ENCODE peak calls at places on chromosomes 6 and 20, in six cellular contexts. F is GM12865, N is OCI-LY7, A is tibial nerve, I is HepG2, J is lower leg skin. W is an unnamed sample.

GRCh38 chr20:64000906-64001305 is 20.0 kb downstream of the PRPF6 start:
- DNase-seq in F (no peak), N (no peak), A (no peak), I (no peak), J (no peak), W (no peak)

GRCh38 chr20:53839423-53840176 is 230.8 kb downstream of the BCAS1 start:
- DNase-seq in F (peak; percentile 95), N (peak; percentile 94), A (no peak), I (no peak), J (no peak), W (peak; percentile 27)

GRCh38 chr6:38715016-38715809 is at the start of gene DNAH8:
- DNase-seq in F (no peak), N (no peak), A (no peak), I (no peak), J (no peak), W (no peak)

GRCh38 chr20:19937651-19938420 is 79.3 kb upstream of the NAA20 start:
- DNase-seq in F (peak; percentile 82), N (no peak), A (no peak), I (no peak), J (no peak), W (no peak)

GRCh38 chr6:108914235-108915022 is 66.2 kb downstream of the ARMC2 start:
- DNase-seq in F (peak; percentile 37), N (peak; percentile 64), A (no peak), I (peak; percentile 52), J (no peak), W (no peak)

GRCh38 chr6:131688286-131688685 is 12.9 kb downstream of the OR2A4 start:
- DNase-seq in F (peak; percentile 57), N (no peak), A (no peak), I (no peak), J (no peak), W (no peak)

GRCh38 chr6:150685860-150686259 is 86.2 kb downstream of the PLEKHG1 start:
- DNase-seq in F (peak; percentile 65), N (peak; percentile 80), A (no peak), I (peak; percentile 23), J (no peak), W (no peak)

GRCh38 chr6:148747145-148747492 is 289 bp downstream of the UST start:
- DNase-seq in F (no peak), N (no peak), A (peak; percentile 44), I (no peak), J (no peak), W (peak; percentile 83)

GRCh38 chr6:70370496-70370895 is 42.8 kb upstream of the FAM135A start:
- DNase-seq in F (no peak), N (no peak), A (no peak), I (no peak), J (no peak), W (no peak)

GRCh38 chr6:29729774-29730328 is 6.6 kb downstream of the HLA-F start:
- DNase-seq in F (no peak), N (no peak), A (no peak), I (no peak), J (peak; percentile 6), W (no peak)

GRCh38 chr6:149440735-149441662 is 40.9 kb downstream of the SUMO4 start:
- DNase-seq in F (no peak), N (no peak), A (no peak), I (peak; percentile 40), J (no peak), W (no peak)

GRCh38 chr6:35945650-35946025 is 24.7 kb upstream of the SRPK1 start:
- DNase-seq in F (no peak), N (no peak), A (no peak), I (no peak), J (no peak), W (no peak)

GRCh38 chr6:141110486-141110885 is 1022.2 kb upstream of the GJE1 start:
- DNase-seq in F (no peak), N (no peak), A (no peak), I (no peak), J (no peak), W (no peak)

GRCh38 chr20:57400821-57401564 is 9.8 kb downstream of the RBM38 start:
- DNase-seq in F (peak; percentile 58), N (peak; percentile 82), A (no peak), I (no peak), J (no peak), W (no peak)

GRCh38 chr20:50285376-50286173 is 94.9 kb downstream of the CEBPB start:
- DNase-seq in F (peak; percentile 80), N (peak; percentile 44), A (peak; percentile 63), I (no peak), J (no peak), W (no peak)

GRCh38 chr6:70130865-70131264 is 172.0 kb downstream of the COL9A1 start:
- DNase-seq in F (no peak), N (no peak), A (no peak), I (no peak), J (no peak), W (no peak)

GRCh38 chr6:124822118-124822746 is 140.0 kb upstream of the RNF217 start:
- DNase-seq in F (no peak), N (no peak), A (no peak), I (no peak), J (no peak), W (no peak)

GRCh38 chr6:5997420-5998093 is 9.2 kb downstream of the NRN1 start:
- DNase-seq in F (peak; percentile 23), N (peak; percentile 20), A (no peak), I (no peak), J (no peak), W (no peak)

GRCh38 chr6:45411959-45412358 is 34.2 kb upstream of the SUPT3H start:
- DNase-seq in F (no peak), N (no peak), A (no peak), I (no peak), J (no peak), W (no peak)

DNA sequence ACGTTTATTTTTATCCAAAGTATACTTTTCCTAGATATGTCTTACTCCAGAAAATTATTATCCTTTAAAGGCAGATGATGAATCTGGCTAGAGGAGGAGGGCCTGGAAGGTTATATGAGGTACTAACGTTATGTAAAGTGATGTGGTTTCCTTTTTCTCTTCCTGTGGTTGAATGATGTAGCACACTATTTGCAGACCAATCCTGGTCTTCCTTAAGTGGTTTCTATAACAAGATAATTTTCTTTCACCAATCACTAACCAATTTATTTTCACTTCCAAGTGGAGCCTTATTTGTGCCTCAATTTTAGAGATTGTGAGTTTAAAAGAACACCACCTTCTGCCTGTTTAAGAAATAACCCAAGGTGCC is 154.6 kb upstream of the SOX4 start:
- DNase-seq in F (peak; percentile 53), N (no peak), A (no peak), I (no peak), J (no peak), W (no peak)
- H3K4me3 ChIP-seq in F (peak overlapping the region; percentile 5), N (no peak overlapping the region), A (no peak overlapping the region), I (no peak overlapping the region), J (no peak overlapping the region), W (no peak overlapping the region)

DNA sequence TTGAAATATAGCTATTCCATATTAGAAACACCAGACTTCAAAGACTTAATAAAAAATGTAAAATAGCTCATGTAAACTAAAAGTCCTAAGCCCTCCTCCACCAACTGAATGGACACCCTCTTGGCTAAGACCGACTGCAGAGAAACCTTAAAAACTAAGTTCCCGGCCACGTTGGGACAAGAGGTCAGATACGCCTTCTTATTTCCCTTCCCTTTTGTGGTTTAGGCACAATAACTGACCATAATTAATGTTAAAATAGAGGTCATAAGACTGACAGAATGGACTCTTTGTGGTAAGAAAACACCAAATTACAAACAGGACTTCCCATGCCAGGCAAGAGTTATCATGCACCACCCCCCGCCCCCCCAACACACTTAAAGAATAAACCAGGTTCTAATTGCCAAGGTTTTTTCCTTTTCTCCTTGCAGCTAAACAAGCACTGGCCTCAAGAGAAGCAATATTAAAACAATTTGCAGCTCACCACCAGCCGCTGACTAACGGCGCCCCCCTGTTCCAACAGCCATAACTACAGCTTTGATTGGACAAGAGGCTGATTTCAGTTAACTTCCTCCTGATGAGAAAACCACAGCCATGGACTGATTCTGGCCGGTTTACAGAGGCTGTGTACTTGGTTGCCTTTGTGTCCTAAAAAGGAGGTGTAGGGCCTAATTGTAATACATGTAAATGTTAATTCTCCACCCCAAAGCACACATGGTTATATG is 10.7 kb upstream of the LAMP5 start:
- DNase-seq in F (peak; percentile 39), N (no peak), A (no peak), I (no peak), J (no peak), W (no peak)
- TF ChIP-seq CTCF in F (no peak), N (peak; percentile 40), A (peak; percentile 16), I (no peak), J (no peak), W (no peak)

GRCh38 chr6:138957903-138958302 is 30.1 kb downstream of the REPS1 start:
- DNase-seq in F (no peak), N (no peak), A (no peak), I (no peak), J (no peak), W (no peak)

GRCh38 chr6:138959521-138959920 is 28.5 kb downstream of the REPS1 start:
- DNase-seq in F (no peak), N (no peak), A (no peak), I (no peak), J (no peak), W (no peak)

GRCh38 chr6:138957484-138957883 is 30.6 kb downstream of the REPS1 start:
- DNase-seq in F (no peak), N (peak; percentile 13), A (no peak), I (no peak), J (no peak), W (no peak)

GRCh38 chr6:138956244-138956924 is 31.7 kb downstream of the REPS1 start:
- DNase-seq in F (no peak), N (no peak), A (no peak), I (peak; percentile 8), J (no peak), W (no peak)

DNA sequence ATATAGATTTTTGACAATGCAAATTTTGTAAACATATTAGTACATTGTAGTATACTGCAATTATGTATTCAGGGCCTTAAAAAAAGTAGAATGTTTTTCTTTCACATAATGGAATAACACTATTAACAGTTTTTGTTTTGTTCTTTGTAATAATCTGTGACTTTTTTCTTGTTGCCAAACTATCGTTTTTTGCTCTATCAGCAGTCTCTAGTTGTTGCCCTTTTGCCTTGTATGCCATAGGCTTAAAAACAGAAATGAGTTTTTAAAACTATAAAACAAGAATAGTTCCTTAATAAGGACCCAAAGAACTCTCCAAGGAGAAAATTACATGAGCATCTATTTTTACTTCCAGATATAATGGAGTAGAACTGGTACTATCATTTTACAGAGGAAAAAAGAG is 29.5 kb downstream of the REPS1 start:
- DNase-seq in F (no peak), N (no peak), A (no peak), I (no peak), J (no peak), W (no peak)
- H3K4me3 ChIP-seq in F (no peak overlapping the region), N (no peak overlapping the region), A (no peak overlapping the region), I (no peak overlapping the region), J (no peak overlapping the region), W (no peak overlapping the region)

GRCh38 chr6:63635563-63636515 is at the start of gene PHF3:
- DNase-seq in F (peak; percentile 95), N (peak; percentile 96), A (peak; percentile 75), I (peak; percentile 91), J (peak; percentile 78), W (peak; percentile 21)
- TF ChIP-seq CTCF in F (no peak), N (peak; percentile 42), A (peak; percentile 14), I (peak; percentile 62), J (no peak), W (peak; percentile 14)

GRCh38 chr6:166244353-166245045 is 63.7 kb downstream of the PRR18 start:
- DNase-seq in F (peak; percentile 84), N (no peak), A (no peak), I (no peak), J (no peak), W (no peak)
- H3K4me3 ChIP-seq in F (peak overlapping the region; percentile 41), N (no peak overlapping the region), A (no peak overlapping the region), I (peak overlapping the region; percentile 6), J (no peak overlapping the region), W (no peak overlapping the region)

GRCh38 chr6:19287928-19288327 is 549.2 kb upstream of the ID4 start:
- DNase-seq in F (no peak), N (no peak), A (no peak), I (no peak), J (no peak), W (no peak)
- TF ChIP-seq CTCF in F (no peak), N (no peak), A (no peak), I (no peak), J (no peak), W (no peak)